ENCODE peak calls at places on chromosomes 2 and 18, in four cellular contexts. One of them, this sample, is unnamed. For H3K36me3, H3K27me3 and H3K9me3, the result is how much of the 10 kb centered on the place peaks cover.

GRCh38 chr2:188474316-188474715 is 182.6 kb downstream of the GULP1 start:
- DNase-seq in left ventricle myocardium inferior: no peak
- DNase-seq in fibroblast of lung: no peak
- DNase-seq in psoas muscle: no peak
- DNase-seq in this sample: no peak

GRCh38 chr2:239696559-239697207 is 295.9 kb upstream of the HDAC4 start:
- DNase-seq in left ventricle myocardium inferior: no peak
- DNase-seq in fibroblast of lung: no peak
- DNase-seq in psoas muscle: no peak
- DNase-seq in this sample: peak

GRCh38 chr18:4119127-4119648 is 335.9 kb downstream of the DLGAP1 start:
- DNase-seq in left ventricle myocardium inferior: no peak
- DNase-seq in fibroblast of lung: no peak
- DNase-seq in psoas muscle: no peak
- DNase-seq in this sample: no peak

GRCh38 chr2:151849413-151850010 is 21.3 kb upstream of the ARL5A start:
- DNase-seq in left ventricle myocardium inferior: no peak
- DNase-seq in fibroblast of lung: peak
- DNase-seq in psoas muscle: no peak
- DNase-seq in this sample: no peak

GRCh38 chr2:133892352-133892913 is 324.2 kb upstream of the NCKAP5 start:
- DNase-seq in left ventricle myocardium inferior: no peak
- DNase-seq in fibroblast of lung: no peak
- DNase-seq in psoas muscle: no peak
- DNase-seq in this sample: no peak

GRCh38 chr18:57518533-57518932 is 68.0 kb downstream of the FECH start:
- DNase-seq in left ventricle myocardium inferior: no peak
- DNase-seq in fibroblast of lung: no peak
- DNase-seq in psoas muscle: no peak
- DNase-seq in this sample: no peak

GRCh38 chr2:197152451-197153228 is 157.9 kb downstream of the ANKRD44 start:
- DNase-seq in left ventricle myocardium inferior: no peak
- DNase-seq in fibroblast of lung: peak
- DNase-seq in psoas muscle: no peak
- DNase-seq in this sample: no peak

GRCh38 chr18:293557-293956 is 25.7 kb upstream of the THOC1 start:
- DNase-seq in left ventricle myocardium inferior: no peak
- DNase-seq in fibroblast of lung: peak
- DNase-seq in psoas muscle: no peak
- DNase-seq in this sample: no peak

GRCh38 chr2:206521612-206522011 is 78.3 kb downstream of the ADAM23 start:
- DNase-seq in left ventricle myocardium inferior: no peak
- DNase-seq in fibroblast of lung: no peak
- DNase-seq in psoas muscle: no peak
- DNase-seq in this sample: no peak

GRCh38 chr18:21330122-21330701 is 88.2 kb downstream of the GREB1L start:
- DNase-seq in left ventricle myocardium inferior: peak
- DNase-seq in fibroblast of lung: peak
- DNase-seq in psoas muscle: peak
- DNase-seq in this sample: no peak

GRCh38 chr18:55381277-55381676 is 206.7 kb downstream of the TCF4 start:
- DNase-seq in left ventricle myocardium inferior: no peak
- DNase-seq in fibroblast of lung: peak
- DNase-seq in psoas muscle: no peak
- DNase-seq in this sample: no peak

GRCh38 chr18:75915941-75916640 is 488.6 kb upstream of the SMIM21 start:
- DNase-seq in left ventricle myocardium inferior: no peak
- DNase-seq in fibroblast of lung: peak
- DNase-seq in psoas muscle: no peak
- DNase-seq in this sample: no peak

GRCh38 chr2:160736148-160736547 is 242.5 kb upstream of the RBMS1 start:
- DNase-seq in left ventricle myocardium inferior: no peak
- DNase-seq in fibroblast of lung: no peak
- DNase-seq in psoas muscle: no peak
- DNase-seq in this sample: no peak

GRCh38 chr2:32008811-32009478 is 1.9 kb downstream of the MEMO1 start:
- DNase-seq in left ventricle myocardium inferior: no peak
- DNase-seq in fibroblast of lung: peak
- DNase-seq in psoas muscle: no peak
- DNase-seq in this sample: no peak

GRCh38 chr2:87401726-87402345 is 346.1 kb upstream of the PLGLB2 start:
- DNase-seq in left ventricle myocardium inferior: no peak
- DNase-seq in fibroblast of lung: no peak
- DNase-seq in psoas muscle: no peak
- DNase-seq in this sample: no peak

GRCh38 chr2:195307751-195308150 is 349.3 kb upstream of the SLC39A10 start:
- DNase-seq in left ventricle myocardium inferior: no peak
- DNase-seq in fibroblast of lung: no peak
- DNase-seq in psoas muscle: no peak
- DNase-seq in this sample: no peak

GRCh38 chr2:229350117-229350805 is 79.2 kb upstream of the PID1 start:
- DNase-seq in left ventricle myocardium inferior: no peak
- DNase-seq in fibroblast of lung: peak
- DNase-seq in psoas muscle: no peak
- DNase-seq in this sample: no peak

GRCh38 chr2:226728996-226729395 is 70.6 kb downstream of the IRS1 start:
- DNase-seq in left ventricle myocardium inferior: no peak
- DNase-seq in fibroblast of lung: peak
- DNase-seq in psoas muscle: no peak
- DNase-seq in this sample: no peak

GRCh38 chr18:79402977-79403722 is 7.4 kb downstream of the NFATC1 start:
- DNase-seq in left ventricle myocardium inferior: peak
- DNase-seq in fibroblast of lung: peak
- DNase-seq in psoas muscle: peak
- DNase-seq in this sample: peak

GRCh38 chr18:73199151-73199550 is 331.4 kb upstream of the NETO1 start:
- DNase-seq in left ventricle myocardium inferior: no peak
- DNase-seq in fibroblast of lung: peak
- DNase-seq in psoas muscle: no peak
- DNase-seq in this sample: no peak

GRCh38 chr2:134104754-134105153 is 149.1 kb upstream of the MGAT5 start:
- DNase-seq in left ventricle myocardium inferior: no peak
- DNase-seq in fibroblast of lung: no peak
- DNase-seq in psoas muscle: no peak
- DNase-seq in this sample: no peak

GRCh38 chr18:36843784-36844183 is 14.9 kb downstream of the KIAA1328 start:
- DNase-seq in left ventricle myocardium inferior: no peak
- DNase-seq in fibroblast of lung: no peak
- DNase-seq in psoas muscle: no peak
- DNase-seq in this sample: no peak

GRCh38 chr2:45570671-45571334 is 40.3 kb downstream of the SRBD1 start:
- DNase-seq in left ventricle myocardium inferior: no peak
- DNase-seq in fibroblast of lung: peak
- DNase-seq in psoas muscle: no peak
- DNase-seq in this sample: no peak

GRCh38 chr2:160402997-160403979 is 90.3 kb downstream of the RBMS1 start:
- DNase-seq in left ventricle myocardium inferior: no peak
- DNase-seq in fibroblast of lung: peak
- DNase-seq in psoas muscle: no peak
- DNase-seq in this sample: no peak

GRCh38 chr2:241788572-241788971 is 11.9 kb downstream of the GAL3ST2 start:
- DNase-seq in left ventricle myocardium inferior: no peak
- DNase-seq in fibroblast of lung: no peak
- DNase-seq in psoas muscle: no peak
- DNase-seq in this sample: peak

GRCh38 chr2:9310827-9311226 is 104.2 kb downstream of the ASAP2 start:
- DNase-seq in left ventricle myocardium inferior: no peak
- DNase-seq in fibroblast of lung: peak
- DNase-seq in psoas muscle: no peak
- DNase-seq in this sample: no peak

GRCh38 chr2:127770973-127771735 is 39.8 kb downstream of the WDR33 start:
- DNase-seq in left ventricle myocardium inferior: no peak
- DNase-seq in fibroblast of lung: peak
- DNase-seq in psoas muscle: no peak
- DNase-seq in this sample: no peak

GRCh38 chr2:37713258-37713700 is 41.8 kb upstream of the CDC42EP3 start:
- DNase-seq in left ventricle myocardium inferior: no peak
- DNase-seq in fibroblast of lung: peak
- DNase-seq in psoas muscle: no peak
- DNase-seq in this sample: no peak

GRCh38 chr2:216059233-216059834 is 22.3 kb downstream of the PECR start:
- DNase-seq in left ventricle myocardium inferior: no peak
- DNase-seq in fibroblast of lung: no peak
- DNase-seq in psoas muscle: no peak
- DNase-seq in this sample: no peak

GRCh38 chr2:13193900-13194299 is 477.2 kb downstream of the TRIB2 start:
- DNase-seq in left ventricle myocardium inferior: no peak
- DNase-seq in fibroblast of lung: peak
- DNase-seq in psoas muscle: no peak
- DNase-seq in this sample: no peak

GRCh38 chr2:74876081-74876886 is 42.4 kb downstream of the HK2 start:
- DNase-seq in left ventricle myocardium inferior: no peak
- DNase-seq in fibroblast of lung: peak
- DNase-seq in psoas muscle: no peak
- DNase-seq in this sample: no peak

GRCh38 chr2:74872310-74872923 is 38.5 kb downstream of the HK2 start:
- DNase-seq in left ventricle myocardium inferior: no peak
- DNase-seq in fibroblast of lung: no peak
- DNase-seq in psoas muscle: no peak
- DNase-seq in this sample: no peak

GRCh38 chr2:74873041-74873440 is 39.1 kb downstream of the HK2 start:
- DNase-seq in left ventricle myocardium inferior: no peak
- DNase-seq in fibroblast of lung: no peak
- DNase-seq in psoas muscle: no peak
- DNase-seq in this sample: no peak

GRCh38 chr2:74871414-74871813 is 37.5 kb downstream of the HK2 start:
- DNase-seq in left ventricle myocardium inferior: no peak
- DNase-seq in fibroblast of lung: no peak
- DNase-seq in psoas muscle: no peak
- DNase-seq in this sample: no peak

DNA sequence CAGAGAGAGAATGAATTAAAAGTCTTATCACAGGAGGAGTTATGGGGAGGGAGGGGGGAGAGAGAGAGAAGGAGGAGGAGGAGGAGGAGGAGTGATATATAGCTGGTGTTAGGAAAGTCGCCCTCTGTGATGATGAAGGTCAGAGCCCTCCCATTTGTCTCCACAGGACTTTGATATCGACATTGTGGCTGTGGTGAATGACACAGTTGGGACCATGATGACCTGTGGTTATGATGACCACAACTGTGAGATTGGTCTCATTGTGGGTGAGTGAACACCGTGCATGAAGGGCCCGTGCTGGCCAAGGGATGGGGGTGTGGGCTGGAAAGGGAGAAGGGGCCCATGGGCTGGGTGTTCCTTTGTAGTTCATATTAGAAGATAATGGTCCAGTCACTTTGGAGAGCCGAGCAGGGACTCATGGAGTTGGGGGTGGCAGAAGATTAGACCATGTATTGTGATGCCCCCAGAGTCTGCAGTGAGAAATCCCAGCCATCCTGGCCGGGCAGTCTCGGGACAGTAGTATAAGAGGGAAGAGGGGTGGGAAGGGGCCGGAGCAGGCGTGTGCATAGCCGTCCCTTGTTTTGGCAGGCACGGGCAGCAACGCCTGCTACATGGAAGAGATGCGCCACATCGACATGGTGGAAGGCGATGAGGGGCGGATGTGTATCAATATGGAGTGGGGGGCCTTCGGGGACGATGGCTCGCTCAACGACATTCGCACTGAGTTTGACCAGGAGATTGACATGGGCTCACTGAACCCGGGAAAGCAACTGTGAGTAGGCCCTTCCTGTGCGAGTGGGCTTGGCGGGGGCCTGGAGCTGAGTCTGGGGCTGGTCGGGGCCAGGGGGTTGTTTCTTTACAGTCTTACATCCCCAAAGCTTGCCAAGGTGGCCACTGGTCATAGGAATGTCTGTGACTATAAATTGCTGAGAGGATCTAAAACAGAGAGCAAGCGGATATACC is 40.0 kb downstream of the HK2 start:
- DNase-seq in left ventricle myocardium inferior: no peak
- DNase-seq in fibroblast of lung: no peak
- DNase-seq in psoas muscle: no peak
- DNase-seq in this sample: no peak
- H3K36me3 ChIP-seq in left ventricle myocardium inferior: under half
- H3K36me3 ChIP-seq in fibroblast of lung: under half
- H3K36me3 ChIP-seq in psoas muscle: under half
- H3K36me3 ChIP-seq in this sample: under half

GRCh38 chr2:112140413-112140802 is 2.2 kb downstream of the FBLN7 start:
- DNase-seq in left ventricle myocardium inferior: no peak
- DNase-seq in fibroblast of lung: no peak
- DNase-seq in psoas muscle: no peak
- DNase-seq in this sample: peak
- H3K27me3 ChIP-seq in left ventricle myocardium inferior: under half
- H3K27me3 ChIP-seq in fibroblast of lung: under half
- H3K27me3 ChIP-seq in psoas muscle: under half
- H3K27me3 ChIP-seq in this sample: under half

GRCh38 chr2:132692816-132693215 is 22.8 kb upstream of the LYPD1 start:
- DNase-seq in left ventricle myocardium inferior: no peak
- DNase-seq in fibroblast of lung: peak
- DNase-seq in psoas muscle: no peak
- DNase-seq in this sample: no peak

GRCh38 chr2:132691556-132691955 is 21.6 kb upstream of the LYPD1 start:
- DNase-seq in left ventricle myocardium inferior: no peak
- DNase-seq in fibroblast of lung: peak
- DNase-seq in psoas muscle: no peak
- DNase-seq in this sample: no peak

DNA sequence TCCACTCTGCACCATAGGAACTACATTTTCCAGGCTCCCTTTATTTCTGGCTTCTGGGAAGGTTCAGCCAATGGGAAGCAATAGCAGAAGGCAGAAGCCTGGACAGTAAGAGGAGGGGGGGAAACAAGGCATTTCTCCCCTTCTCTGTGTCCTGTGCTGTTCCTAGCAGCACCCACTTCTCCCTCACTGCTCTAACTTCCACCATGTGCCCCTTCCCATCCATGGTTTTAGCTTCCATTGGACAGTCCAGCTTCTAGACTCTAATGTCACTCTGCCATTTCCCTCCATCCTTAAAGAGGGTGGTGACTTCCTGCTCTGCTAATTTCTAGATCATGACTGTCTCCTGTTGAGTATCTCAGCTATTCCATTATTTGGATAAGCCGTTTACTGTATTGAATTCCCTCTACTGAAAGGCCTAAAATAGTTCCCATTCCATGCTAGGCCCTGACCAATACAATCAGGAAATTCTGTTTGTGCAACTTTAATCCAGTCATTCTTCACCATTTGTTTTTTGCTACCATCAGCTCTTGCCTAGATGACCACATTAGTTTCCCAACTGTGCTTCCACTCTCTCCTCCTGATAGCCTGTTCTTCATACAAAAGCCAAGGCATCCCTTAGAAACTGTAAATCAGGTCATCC is 20.8 kb upstream of the LYPD1 start:
- DNase-seq in left ventricle myocardium inferior: no peak
- DNase-seq in fibroblast of lung: peak
- DNase-seq in psoas muscle: no peak
- DNase-seq in this sample: no peak
- H3K9me3 ChIP-seq in left ventricle myocardium inferior: under half
- H3K9me3 ChIP-seq in fibroblast of lung: under half
- H3K9me3 ChIP-seq in psoas muscle: under half
- H3K9me3 ChIP-seq in this sample: under half

DNA sequence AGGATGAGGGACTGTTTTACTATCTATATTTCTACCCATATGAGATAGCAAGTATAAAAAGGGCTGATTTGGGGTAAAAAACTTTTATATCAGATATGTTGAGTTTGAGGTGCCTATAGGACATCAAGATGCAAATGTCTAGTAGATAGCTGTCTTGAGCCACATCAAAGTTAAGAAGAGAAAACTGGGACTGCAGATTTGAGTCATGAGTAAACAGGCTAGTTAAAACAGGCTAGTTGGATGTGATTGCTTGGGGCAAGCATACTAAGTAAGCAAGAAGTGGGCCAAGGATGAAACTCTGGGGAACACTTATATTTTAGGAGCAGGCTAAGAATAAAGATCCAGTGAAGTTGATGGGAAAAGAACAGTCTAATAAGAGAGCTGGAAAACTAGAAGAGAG is 2.8 kb upstream of the SCRN3 start:
- DNase-seq in left ventricle myocardium inferior: no peak
- DNase-seq in fibroblast of lung: no peak
- DNase-seq in psoas muscle: no peak
- DNase-seq in this sample: no peak
- H3K36me3 ChIP-seq in left ventricle myocardium inferior: under half
- H3K36me3 ChIP-seq in fibroblast of lung: under half
- H3K36me3 ChIP-seq in psoas muscle: under half
- H3K36me3 ChIP-seq in this sample: under half